ENCODE peak calls at places on chromosomes 5 and 9, in nine cellular contexts. H is activated T-helper 1 cell treated with anti-CD3 and anti-CD28 coated beads, Interleukin-2, amount 50 U/mL, for 16 hours; X is tibial artery; Y is HTR-8/SVneo; R is activated CD4-positive, alpha-beta T cell treated with anti-CD3 and anti-CD28 coated beads for 36 hours; G is CD8-positive, alpha-beta T cell; W is stimulated activated naive CD8-positive, alpha-beta T cell treated with anti-CD3 and anti-CD28 coated beads, Interleukin-15, amount 100 ng/mL, for 72 hours; F is T-helper 1 cell; D is T-cell. A is an unnamed sample.

GRCh38 chr5:169301386-169301930 is 519 bp upstream of the SLIT3 start:
- DNase-seq in H (no peak), R (no peak), D (no peak), F (no peak), Y (no peak), W (no peak), X (peak), G (no peak), A (no peak)

GRCh38 chr5:157431544-157432200 is 28.3 kb upstream of the NIPAL4 start:
- DNase-seq in G (no peak), H (no peak), Y (peak), R (peak), X (no peak), W (no peak), D (no peak), F (peak), A (peak)

GRCh38 chr9:89746385-89747116 is 141.7 kb downstream of the GADD45G start:
- DNase-seq in D (no peak), R (no peak), W (no peak), Y (no peak), X (no peak), G (no peak), H (no peak), F (no peak), A (no peak)

GRCh38 chr5:174623438-174624019 is 100.9 kb upstream of the MSX2 start:
- DNase-seq in G (no peak), F (no peak), D (no peak), Y (no peak), H (no peak), X (no peak), R (no peak), W (no peak), A (no peak)

GRCh38 chr5:41878173-41878572 is 7.9 kb upstream of the OXCT1 start:
- DNase-seq in D (no peak), F (no peak), H (no peak), X (no peak), R (no peak), Y (no peak), G (no peak), W (no peak), A (no peak)

GRCh38 chr5:136192526-136193395 is at the start of gene SMIM32:
- DNase-seq in W (no peak), G (no peak), Y (peak), F (no peak), R (no peak), X (no peak), D (no peak), H (no peak), A (no peak)

GRCh38 chr5:1312206-1312605 is 17.3 kb upstream of the TERT start:
- DNase-seq in G (peak), R (peak), Y (no peak), F (peak), H (no peak), D (peak), W (no peak), X (no peak), A (no peak)

GRCh38 chr5:130747556-130747955 is 417.5 kb downstream of the HINT1 start:
- DNase-seq in F (no peak), H (no peak), D (no peak), X (no peak), W (no peak), R (no peak), Y (no peak), G (no peak), A (no peak)

GRCh38 chr9:123064662-123065061 is 31.2 kb downstream of the GPR21 start:
- DNase-seq in D (no peak), W (no peak), R (no peak), G (no peak), X (no peak), Y (no peak), F (no peak), H (no peak), A (no peak)

GRCh38 chr5:56420323-56420722 is 187.2 kb upstream of the ANKRD55 start:
- DNase-seq in W (no peak), F (no peak), Y (no peak), G (no peak), H (no peak), X (no peak), R (no peak), D (no peak), A (no peak)

GRCh38 chr9:111832428-111832827 is 37.7 kb upstream of the SHOC1 start:
- DNase-seq in Y (no peak), G (no peak), D (no peak), H (no peak), W (no peak), F (no peak), R (no peak), X (no peak), A (no peak)

GRCh38 chr5:95426227-95426626 is 35.1 kb downstream of the FAM81B start:
- DNase-seq in H (no peak), F (no peak), D (no peak), W (no peak), X (no peak), G (no peak), Y (no peak), R (no peak), A (no peak)

GRCh38 chr9:37474438-37474837 is 9.2 kb upstream of the ZBTB5 start:
- DNase-seq in X (no peak), F (no peak), R (no peak), G (no peak), W (no peak), D (no peak), H (no peak), Y (no peak), A (no peak)

GRCh38 chr5:157994906-157995519 is 136.1 kb upstream of the CLINT1 start:
- DNase-seq in W (peak), R (peak), H (no peak), F (peak), G (no peak), X (peak), D (peak), Y (peak), A (peak)

GRCh38 chr5:66680804-66681203 is 84.6 kb downstream of the MAST4 start:
- DNase-seq in Y (no peak), G (no peak), X (no peak), R (no peak), W (no peak), F (no peak), D (no peak), H (no peak), A (no peak)

GRCh38 chr5:88944751-88945507 is 61.9 kb upstream of the MEF2C start:
- DNase-seq in R (no peak), G (no peak), H (no peak), X (no peak), F (no peak), D (no peak), Y (no peak), W (no peak), A (no peak)

GRCh38 chr5:9835121-9835770 is 205.1 kb upstream of the TAS2R1 start:
- DNase-seq in H (no peak), X (no peak), F (no peak), W (no peak), R (no peak), Y (no peak), D (no peak), G (no peak), A (no peak)

GRCh38 chr5:15425802-15426201 is 74.2 kb upstream of the FBXL7 start:
- DNase-seq in D (no peak), X (no peak), F (no peak), R (no peak), H (no peak), G (no peak), Y (no peak), W (no peak), A (no peak)

GRCh38 chr9:133417541-133418461 is at the start of gene REXO4:
- DNase-seq in R (peak), X (peak), D (peak), W (peak), Y (peak), H (peak), F (peak), G (peak), A (peak)

GRCh38 chr5:16736158-16736994 is 119.6 kb upstream of the RETREG1 start:
- DNase-seq in Y (no peak), W (no peak), F (no peak), R (no peak), X (no peak), G (no peak), H (no peak), D (no peak), A (no peak)

GRCh38 chr9:121760571-121760970 is 109.1 kb downstream of the DAB2IP start:
- DNase-seq in W (no peak), X (no peak), G (no peak), Y (no peak), R (no peak), F (no peak), D (no peak), H (no peak), A (no peak)

GRCh38 chr5:9105851-9106250 is 440.0 kb downstream of the SEMA5A start:
- DNase-seq in W (no peak), F (no peak), R (no peak), Y (no peak), X (no peak), D (no peak), G (no peak), H (no peak), A (no peak)

GRCh38 chr9:6667633-6668280 is 22.2 kb upstream of the GLDC start:
- DNase-seq in D (no peak), Y (peak), H (no peak), F (no peak), X (no peak), G (no peak), W (no peak), R (no peak), A (peak)

GRCh38 chr9:5459289-5459829 is 9.0 kb downstream of the CD274 start:
- DNase-seq in D (no peak), H (no peak), Y (no peak), W (peak), X (no peak), G (no peak), F (peak), R (peak), A (no peak)

GRCh38 chr5:163821142-163821541 is 315.7 kb downstream of the MAT2B start:
- DNase-seq in D (no peak), X (no peak), H (no peak), Y (no peak), R (no peak), F (no peak), G (no peak), W (no peak), A (no peak)

GRCh38 chr9:278651-279050 is 64.0 kb downstream of the DOCK8 start:
- DNase-seq in R (peak), H (no peak), G (no peak), X (no peak), W (peak), Y (no peak), F (peak), D (no peak), A (no peak)

GRCh38 chr9:122265265-122265900 is 701 bp downstream of the MRRF start:
- DNase-seq in G (no peak), W (peak), R (no peak), Y (peak), D (no peak), F (peak), H (no peak), X (no peak), A (peak)

GRCh38 chr9:107142896-107143603 is 140.0 kb upstream of the RAD23B start:
- DNase-seq in Y (no peak), F (no peak), X (no peak), G (no peak), R (no peak), H (no peak), D (no peak), W (no peak), A (no peak)

GRCh38 chr9:88521308-88521707 is 13.7 kb upstream of the NXNL2 start:
- DNase-seq in F (no peak), H (no peak), X (no peak), R (no peak), D (no peak), Y (no peak), G (no peak), W (no peak), A (no peak)

GRCh38 chr5:14627270-14627669 is 37.2 kb upstream of the OTULIN start:
- DNase-seq in G (no peak), W (no peak), H (no peak), X (no peak), F (no peak), Y (no peak), D (no peak), R (no peak), A (no peak)

A was measured in ACHN.